ENCODE peak calls at places on chromosomes 4 and X, in ten cellular contexts. I is stimulated activated naive CD4-positive, alpha-beta T cell; F is psoas muscle; X is heart right ventricle; U is ACHN; D is fibroblast of gingiva; K is RWPE1; O is upper lobe of right lung; R is omental fat pad; C is stimulated activated CD4-positive, alpha-beta T cell treated with anti-CD3 and anti-CD28 coated beads, Interleukin-1b, Interleukin-23, amount 100 ng/mL, for 48 hours. Q is an unnamed sample.
A peak's percentile ranks its signal among the peaks of the same experiment; 100 is the strongest.

GRCh38 chr4:123116412-123116811 is 194.0 kb upstream of the NUDT6 start:
- DNase-seq in R (no peak), X (no peak), C (no peak), I (no peak), D (no peak), O (no peak), K (no peak), F (no peak), U (no peak), Q (no peak)

GRCh38 chr4:3421470-3421869 is 20.3 kb upstream of the HGFAC start:
- DNase-seq in I (no peak), K (no peak), D (no peak), X (no peak), O (peak; percentile 52), U (no peak), F (peak; percentile 16), C (no peak), R (no peak), Q (no peak)

GRCh38 chr4:77699731-77700210 is 94.2 kb downstream of the CXCL13 start:
- DNase-seq in K (peak; percentile 66), F (no peak), I (no peak), X (no peak), U (peak; percentile 88), O (no peak), D (peak; percentile 70), R (no peak), C (no peak), Q (no peak)

GRCh38 chr4:536351-536972 is 37.5 kb downstream of the PIGG start:
- DNase-seq in I (no peak), D (no peak), R (no peak), O (no peak), X (no peak), F (no peak), K (no peak), U (no peak), C (no peak), Q (no peak)

GRCh38 chr4:163564221-163564720 is 69.8 kb downstream of the TMA16 start:
- DNase-seq in X (no peak), D (no peak), O (no peak), C (no peak), R (no peak), U (no peak), F (no peak), I (no peak), K (no peak), Q (no peak)

GRCh38 chrX:44651347-44651746 is 108.7 kb upstream of the FUNDC1 start:
- DNase-seq in K (no peak), R (no peak), I (no peak), D (no peak), C (no peak), F (peak; percentile 77), O (no peak), U (no peak), X (no peak), Q (no peak)

GRCh38 chr4:16256343-16256742 is 30.1 kb upstream of the TAPT1 start:
- DNase-seq in U (no peak), O (no peak), F (no peak), C (no peak), D (no peak), K (no peak), R (no peak), I (no peak), X (no peak), Q (no peak)

GRCh38 chrX:35809816-35810215 is 11.7 kb downstream of the MAGEB16 start:
- DNase-seq in O (no peak), F (no peak), D (no peak), U (no peak), I (no peak), K (no peak), C (no peak), R (no peak), X (no peak), Q (no peak)

GRCh38 chr4:77465271-77465670 is 140.3 kb upstream of the CXCL13 start:
- DNase-seq in C (peak; percentile 41), X (no peak), R (no peak), I (no peak), K (peak; percentile 41), U (peak; percentile 37), D (peak; percentile 23), O (no peak), F (no peak), Q (no peak)

GRCh38 chrX:19674041-19674769 is 158.9 kb upstream of the MAP3K15 start:
- DNase-seq in X (no peak), R (no peak), O (no peak), U (no peak), I (no peak), K (no peak), C (no peak), D (no peak), F (no peak), Q (no peak)

GRCh38 chr4:98733601-98734000 is 75.2 kb upstream of the TSPAN5 start:
- DNase-seq in F (no peak), C (no peak), U (no peak), D (no peak), R (no peak), I (no peak), K (no peak), O (no peak), X (no peak), Q (no peak)

GRCh38 chrX:21623778-21624501 is 34.2 kb downstream of the KLHL34 start:
- DNase-seq in D (no peak), F (no peak), I (no peak), R (no peak), X (no peak), U (no peak), C (no peak), O (no peak), K (no peak), Q (no peak)

GRCh38 chr4:155906554-155907247 is 3.2 kb downstream of the TDO2 start:
- DNase-seq in X (no peak), F (no peak), R (no peak), O (no peak), K (peak; percentile 33), C (no peak), I (no peak), D (peak; percentile 99), U (no peak), Q (no peak)

GRCh38 chr4:5707366-5708133 is 809 bp downstream of the EVC2 start:
- DNase-seq in I (no peak), F (no peak), X (no peak), C (no peak), O (no peak), D (no peak), R (no peak), U (no peak), K (no peak), Q (no peak)

GRCh38 chr4:42412251-42412650 is 15.0 kb downstream of the SHISA3 start:
- DNase-seq in F (no peak), U (peak; percentile 13), R (no peak), C (no peak), I (no peak), X (no peak), D (peak; percentile 65), O (no peak), K (peak; percentile 40), Q (no peak)

GRCh38 chr4:176856421-176856820 is 63.7 kb upstream of the VEGFC start:
- DNase-seq in U (no peak), K (no peak), C (no peak), R (no peak), F (no peak), I (no peak), X (no peak), D (no peak), O (no peak), Q (no peak)

GRCh38 chrX:102832661-102833060 is 104.4 kb upstream of the RAB40AL start:
- DNase-seq in F (no peak), C (no peak), D (peak; percentile 58), U (peak; percentile 40), I (no peak), X (no peak), O (no peak), R (no peak), K (no peak), Q (no peak)

GRCh38 chrX:22800360-22800759 is 199.4 kb upstream of the DDX53 start:
- DNase-seq in X (peak; percentile 4), O (no peak), I (no peak), C (no peak), D (peak; percentile 71), F (no peak), K (peak; percentile 25), R (no peak), U (peak; percentile 73), Q (no peak)

GRCh38 chr4:160276785-160277325 is 1174.0 kb downstream of the RAPGEF2 start:
- DNase-seq in X (no peak), K (no peak), F (no peak), I (no peak), R (no peak), U (no peak), D (no peak), O (no peak), C (no peak), Q (no peak)

GRCh38 chr4:6182390-6183280 is 17.7 kb downstream of the JAKMIP1 start:
- DNase-seq in C (no peak), O (no peak), X (no peak), K (no peak), I (no peak), R (no peak), F (no peak), U (no peak), D (no peak), Q (no peak)

GRCh38 chr4:173185832-173186545 is 17.4 kb downstream of the GALNT7 start:
- DNase-seq in R (no peak), I (no peak), X (no peak), U (no peak), C (no peak), F (no peak), K (no peak), O (no peak), D (peak; percentile 5), Q (no peak)

GRCh38 chr4:175413561-175413960 is 398.5 kb downstream of the GPM6A start:
- DNase-seq in K (no peak), X (no peak), D (no peak), R (no peak), C (no peak), O (no peak), I (no peak), U (no peak), F (no peak), Q (no peak)

GRCh38 chrX:101160001-101160400 is 59.6 kb upstream of the DRP2 start:
- DNase-seq in I (no peak), K (no peak), O (no peak), U (no peak), X (no peak), F (no peak), D (peak; percentile 16), R (no peak), C (no peak), Q (no peak)

GRCh38 chrX:152028611-152029010 is 54.1 kb upstream of the GABRE start:
- DNase-seq in I (no peak), F (no peak), D (no peak), R (no peak), U (no peak), K (no peak), X (no peak), C (no peak), O (no peak), Q (no peak)

GRCh38 chr4:144894525-144894924 is 203.5 kb downstream of the ANAPC10 start:
- DNase-seq in R (no peak), K (no peak), I (no peak), U (no peak), C (no peak), F (peak; percentile 65), O (no peak), D (peak; percentile 73), X (no peak), Q (no peak)

GRCh38 chr4:149891381-149891780 is 75.7 kb upstream of the IQCM start:
- DNase-seq in C (no peak), U (no peak), D (no peak), K (no peak), I (no peak), O (no peak), R (no peak), X (no peak), F (no peak), Q (no peak)

GRCh38 chr4:17769406-17770174 is 11.8 kb downstream of the FAM184B start:
- DNase-seq in R (no peak), I (no peak), O (no peak), X (no peak), K (no peak), F (no peak), C (no peak), D (no peak), U (no peak), Q (no peak)

GRCh38 chrX:80181079-80181478 is 166.5 kb downstream of the TBX22 start:
- DNase-seq in R (no peak), U (peak; percentile 3), K (no peak), D (no peak), O (no peak), I (no peak), X (no peak), C (no peak), F (no peak), Q (no peak)

Q was measured in NCI-H345.